ENCODE peak calls at places on chromosomes 2 and 18, in six cellular contexts. L, M, J, K, Y and A are unnamed samples.

GRCh38 chr2:18656048-18656447 is 66.7 kb upstream of the NT5C1B start:
- DNase-seq in L (no peak), M (no peak), J (no peak), K (no peak), Y (no peak), A (no peak)

GRCh38 chr2:24877067-24877466 is 43.0 kb downstream of the ADCY3 start:
- DNase-seq in L (no peak), M (no peak), J (no peak), K (no peak), Y (no peak), A (no peak)

GRCh38 chr18:26777316-26778053 is 88.0 kb downstream of the AQP4 start:
- DNase-seq in L (no peak), M (peak; percentile 56), J (no peak), K (no peak), Y (no peak), A (no peak)

GRCh38 chr2:60472026-60472425 is 81.4 kb downstream of the BCL11A start:
- DNase-seq in L (no peak), M (no peak), J (no peak), K (peak; percentile 63), Y (no peak), A (no peak)

GRCh38 chr2:198173864-198174263 is 369.5 kb downstream of the PLCL1 start:
- DNase-seq in L (no peak), M (no peak), J (no peak), K (no peak), Y (no peak), A (no peak)

GRCh38 chr2:12964904-12965539 is 248.3 kb downstream of the TRIB2 start:
- DNase-seq in L (no peak), M (no peak), J (no peak), K (no peak), Y (no peak), A (no peak)

GRCh38 chr18:7568426-7568825 is 1.3 kb downstream of the PTPRM start:
- DNase-seq in L (peak; percentile 82), M (peak; percentile 44), J (peak; percentile 28), K (peak; percentile 66), Y (no peak), A (no peak)

GRCh38 chr18:44791520-44791919 is 110.8 kb downstream of the SETBP1 start:
- DNase-seq in L (no peak), M (peak; percentile 24), J (no peak), K (no peak), Y (no peak), A (no peak)

GRCh38 chr18:35705988-35706387 is 124.4 kb downstream of the GALNT1 start:
- DNase-seq in L (no peak), M (no peak), J (no peak), K (no peak), Y (no peak), A (no peak)

GRCh38 chr18:24056506-24056905 is 42.0 kb downstream of the TTC39C start:
- DNase-seq in L (no peak), M (no peak), J (no peak), K (no peak), Y (no peak), A (no peak)

GRCh38 chr18:58280159-58280540 is 236.1 kb downstream of the NEDD4L start:
- DNase-seq in L (no peak), M (no peak), J (no peak), K (no peak), Y (no peak), A (no peak)

GRCh38 chr2:109260886-109261700 is 132.1 kb downstream of the SH3RF3 start:
- DNase-seq in L (peak; percentile 50), M (peak; percentile 45), J (no peak), K (no peak), Y (no peak), A (peak; percentile 7)

GRCh38 chr2:74414475-74414874 is 6.9 kb downstream of the C2orf81 start:
- DNase-seq in L (no peak), M (no peak), J (no peak), K (no peak), Y (no peak), A (no peak)
- H3K4me3 ChIP-seq in L (peak overlapping the region; percentile 44), M (no peak overlapping the region), J (peak overlapping the region; percentile 55), K (peak overlapping the region; percentile 20), Y (no peak overlapping the region), A (no peak overlapping the region)

GRCh38 chr2:64283015-64283570 is 138.9 kb upstream of the PELI1 start:
- DNase-seq in L (no peak), M (no peak), J (no peak), K (no peak), Y (no peak), A (no peak)
- H3K27ac ChIP-seq in L (peak overlapping the region; percentile 80), M (no peak overlapping the region), J (no peak overlapping the region), K (no peak overlapping the region), Y (no peak overlapping the region), A (peak overlapping the region; percentile 70)

DNA sequence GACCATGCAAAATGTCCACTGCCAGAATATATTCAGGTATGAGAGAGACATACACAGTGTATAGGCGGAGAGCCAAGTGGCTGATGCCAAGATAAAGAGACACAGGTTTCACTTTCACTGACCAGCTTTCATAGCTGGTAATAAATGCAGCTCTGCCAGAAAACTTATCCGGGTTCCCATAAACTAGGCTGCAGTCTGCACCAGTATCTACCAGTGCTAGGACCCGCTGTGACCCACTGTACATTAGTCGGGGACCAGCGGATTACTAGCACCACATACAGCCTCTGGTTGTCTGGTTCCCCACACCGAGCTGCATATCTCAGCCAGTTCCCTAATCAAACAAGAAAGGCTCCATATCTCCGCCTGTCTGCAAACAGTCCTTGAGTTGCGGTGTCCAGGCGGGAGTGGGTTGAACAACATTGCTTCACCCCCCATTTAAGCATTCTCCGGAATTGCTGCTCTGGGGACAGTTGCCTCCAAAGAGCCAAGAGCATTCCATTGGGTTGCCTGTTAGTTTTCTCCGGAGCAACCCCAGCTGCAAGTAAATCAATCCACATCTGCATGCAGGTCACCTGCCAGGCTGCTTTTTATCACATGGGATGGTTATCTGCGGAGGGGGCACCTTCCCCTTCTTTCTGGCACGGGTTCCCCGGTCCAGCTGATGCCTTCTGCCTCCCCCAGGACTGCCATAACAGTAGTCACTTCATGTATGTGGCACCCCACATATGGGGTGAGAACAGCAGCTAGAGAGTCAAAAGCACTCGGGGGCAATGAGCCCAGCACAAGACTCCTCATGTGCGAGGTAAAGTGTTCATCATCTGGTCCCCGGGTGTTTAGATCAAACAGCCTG is 18.0 kb upstream of the KLHL23 start:
- DNase-seq in L (no peak), M (peak; percentile 52), J (peak; percentile 83), K (no peak), Y (no peak), A (no peak)
- H3K4me3 ChIP-seq in L (no peak overlapping the region), M (no peak overlapping the region), J (peak overlapping the region; percentile 39), K (no peak overlapping the region), Y (no peak overlapping the region), A (no peak overlapping the region)

GRCh38 chr2:9765611-9766531 is 77.4 kb upstream of the TAF1B start:
- DNase-seq in L (no peak), M (peak; percentile 54), J (no peak), K (no peak), Y (no peak), A (no peak)
- H3K27ac ChIP-seq in L (peak overlapping the region; percentile 42), M (no peak overlapping the region), J (no peak overlapping the region), K (no peak overlapping the region), Y (no peak overlapping the region), A (no peak overlapping the region)